ENCODE peak calls at places on chromosomes 3 and 15, in four cellular contexts. One of them, this sample, is unnamed.
A peak's percentile ranks its signal among the peaks of the same experiment; 100 is the strongest.

GRCh38 chr3:104903064-104903463 is 463.6 kb upstream of the ALCAM start:
- DNase-seq in Ammon's horn: no peak
- DNase-seq in ELR: no peak
- DNase-seq in ovary: no peak
- DNase-seq in this sample: no peak

GRCh38 chr3:115623414-115623868 is at the start of gene GAP43:
- DNase-seq in Ammon's horn: peak; percentile 71
- DNase-seq in ELR: peak; percentile 73
- DNase-seq in ovary: peak; percentile 33
- DNase-seq in this sample: peak; percentile 92

GRCh38 chr3:16101295-16102186 is 72.9 kb upstream of the GALNT15 start:
- DNase-seq in Ammon's horn: no peak
- DNase-seq in ELR: peak; percentile 69
- DNase-seq in ovary: no peak
- DNase-seq in this sample: no peak

GRCh38 chr3:185824467-185825378 is at the start of gene IGF2BP2:
- DNase-seq in Ammon's horn: peak; percentile 7
- DNase-seq in ELR: peak; percentile 87
- DNase-seq in ovary: peak; percentile 76
- DNase-seq in this sample: peak; percentile 55

GRCh38 chr3:19891740-19892139 is 42.3 kb downstream of the EFHB start:
- DNase-seq in Ammon's horn: no peak
- DNase-seq in ELR: peak; percentile 71
- DNase-seq in ovary: no peak
- DNase-seq in this sample: no peak

GRCh38 chr15:28955686-28956421 is 70.1 kb downstream of the APBA2 start:
- DNase-seq in Ammon's horn: no peak
- DNase-seq in ELR: peak; percentile 90
- DNase-seq in ovary: no peak
- DNase-seq in this sample: no peak

GRCh38 chr15:101020945-101021344 is 101.8 kb downstream of the LRRK1 start:
- DNase-seq in Ammon's horn: no peak
- DNase-seq in ELR: no peak
- DNase-seq in ovary: no peak
- DNase-seq in this sample: no peak

GRCh38 chr3:73540969-73541740 is 83.6 kb downstream of the PDZRN3 start:
- DNase-seq in Ammon's horn: no peak
- DNase-seq in ELR: peak; percentile 36
- DNase-seq in ovary: no peak
- DNase-seq in this sample: no peak

GRCh38 chr15:63048986-63049665 is 6.6 kb downstream of the TPM1 start:
- DNase-seq in Ammon's horn: peak; percentile 79
- DNase-seq in ELR: peak; percentile 63
- DNase-seq in ovary: peak; percentile 61
- DNase-seq in this sample: peak; percentile 81

GRCh38 chr3:138389144-138389601 is 40.8 kb downstream of the MRAS start:
- DNase-seq in Ammon's horn: no peak
- DNase-seq in ELR: no peak
- DNase-seq in ovary: no peak
- DNase-seq in this sample: no peak